ENCODE peak calls at places on chromosomes 4 and X, in nine cellular contexts. T is stimulated activated CD4-positive, alpha-beta T cell treated with anti-CD3 and anti-CD28 coated beads, Interleukin-1b, Interleukin-23, amount 100 ng/mL, for 24 hours; U is NCI-H1048; Z is GM18507; A is psoas muscle; M is AG08396; F is activated naive CD4-positive, alpha-beta T cell; J is G401; B is brain microvascular endothelial cell. C is an unnamed sample.

GRCh38 chr4:136400829-136401228 is 1131.5 kb downstream of the PCDH18 start:
- DNase-seq in U (no peak), A (no peak), Z (no peak), T (no peak), B (no peak), J (no peak), F (no peak), M (peak; percentile 4), C (no peak)

GRCh38 chr4:7698586-7698985 is 241.1 kb downstream of the AFAP1 start:
- DNase-seq in M (peak; percentile 60), J (no peak), Z (no peak), T (no peak), F (no peak), A (no peak), B (no peak), U (no peak), C (no peak)

GRCh38 chr4:45621926-45622325 is 501.9 kb downstream of the GABRG1 start:
- DNase-seq in F (no peak), A (no peak), Z (no peak), B (peak; percentile 2), T (no peak), M (no peak), U (no peak), J (no peak), C (no peak)

GRCh38 chrX:17613979-17614572 is 123.2 kb upstream of the SCML1 start:
- DNase-seq in J (no peak), B (no peak), U (no peak), T (no peak), M (no peak), A (no peak), Z (no peak), F (no peak), C (no peak)

GRCh38 chr4:100348472-100348871 is 158.2 kb upstream of the DDIT4L start:
- DNase-seq in Z (no peak), F (no peak), T (no peak), B (peak; percentile 94), U (no peak), A (no peak), M (no peak), J (no peak), C (no peak)

GRCh38 chrX:153457136-153457825 is 11.4 kb upstream of the TREX2 start:
- DNase-seq in T (no peak), M (no peak), U (no peak), Z (no peak), B (no peak), F (no peak), A (peak; percentile 30), J (no peak), C (no peak)

GRCh38 chrX:28189011-28189410 is 207.8 kb upstream of the DCAF8L1 start:
- DNase-seq in A (no peak), J (no peak), Z (no peak), U (no peak), B (peak; percentile 41), T (no peak), F (no peak), M (no peak), C (no peak)

GRCh38 chr4:166941629-166942028 is 292.7 kb downstream of the SPOCK3 start:
- DNase-seq in A (no peak), U (no peak), M (no peak), Z (no peak), T (no peak), J (no peak), B (no peak), F (no peak), C (no peak)

GRCh38 chrX:130260316-130260715 is 8.4 kb downstream of the ZNF280C start:
- DNase-seq in U (no peak), M (no peak), J (no peak), F (no peak), T (no peak), B (no peak), Z (no peak), A (no peak), C (no peak)